ENCODE peak calls at places on chromosomes 7 and 10, in six cellular contexts. One of them, this sample, is unnamed. For H3K4me1, the result is how much of the 10 kb centered on the place peaks cover.

GRCh38 chr7:120985130-120985758 is 3.3 kb upstream of the CPED1 start:
- DNase-seq in breast epithelium: no peak
- DNase-seq in spleen: no peak
- DNase-seq in Panc1: no peak
- DNase-seq in prostate gland: no peak
- DNase-seq in GM23338: no peak
- DNase-seq in this sample: no peak

GRCh38 chr10:94403034-94403822 is 887 bp downstream of the TBC1D12 start:
- DNase-seq in breast epithelium: peak
- DNase-seq in spleen: peak
- DNase-seq in Panc1: no peak
- DNase-seq in prostate gland: peak
- DNase-seq in GM23338: peak
- DNase-seq in this sample: no peak

GRCh38 chr10:123274513-123275182 is 120.4 kb downstream of the BUB3 start:
- DNase-seq in breast epithelium: no peak
- DNase-seq in spleen: no peak
- DNase-seq in Panc1: no peak
- DNase-seq in prostate gland: no peak
- DNase-seq in GM23338: peak
- DNase-seq in this sample: no peak

GRCh38 chr7:17706734-17707133 is 233.6 kb downstream of the SNX13 start:
- DNase-seq in breast epithelium: no peak
- DNase-seq in spleen: no peak
- DNase-seq in Panc1: peak
- DNase-seq in prostate gland: peak
- DNase-seq in GM23338: peak
- DNase-seq in this sample: no peak

GRCh38 chr10:98249134-98249533 is 18.9 kb downstream of the LOXL4 start:
- DNase-seq in breast epithelium: no peak
- DNase-seq in spleen: no peak
- DNase-seq in Panc1: no peak
- DNase-seq in prostate gland: no peak
- DNase-seq in GM23338: no peak
- DNase-seq in this sample: no peak

GRCh38 chr10:83544049-83544448 is 595.3 kb upstream of the GHITM start:
- DNase-seq in breast epithelium: no peak
- DNase-seq in spleen: no peak
- DNase-seq in Panc1: no peak
- DNase-seq in prostate gland: no peak
- DNase-seq in GM23338: peak
- DNase-seq in this sample: no peak

GRCh38 chr7:136528329-136528728 is 340.1 kb upstream of the CHRM2 start:
- DNase-seq in breast epithelium: no peak
- DNase-seq in spleen: no peak
- DNase-seq in Panc1: no peak
- DNase-seq in prostate gland: no peak
- DNase-seq in GM23338: no peak
- DNase-seq in this sample: no peak

GRCh38 chr10:90912176-90912575 is 8.7 kb downstream of the ANKRD1 start:
- DNase-seq in breast epithelium: no peak
- DNase-seq in spleen: no peak
- DNase-seq in Panc1: no peak
- DNase-seq in prostate gland: peak
- DNase-seq in GM23338: no peak
- DNase-seq in this sample: no peak

GRCh38 chr10:111821876-111822275 is 361.7 kb downstream of the GPAM start:
- DNase-seq in breast epithelium: no peak
- DNase-seq in spleen: no peak
- DNase-seq in Panc1: no peak
- DNase-seq in prostate gland: no peak
- DNase-seq in GM23338: no peak
- DNase-seq in this sample: no peak

GRCh38 chr7:107944776-107945175 is 53.8 kb downstream of the DLD start:
- DNase-seq in breast epithelium: no peak
- DNase-seq in spleen: no peak
- DNase-seq in Panc1: no peak
- DNase-seq in prostate gland: no peak
- DNase-seq in GM23338: no peak
- DNase-seq in this sample: no peak

GRCh38 chr10:101646369-101646768 is 48.6 kb downstream of the FBXW4 start:
- DNase-seq in breast epithelium: no peak
- DNase-seq in spleen: no peak
- DNase-seq in Panc1: no peak
- DNase-seq in prostate gland: no peak
- DNase-seq in GM23338: no peak
- DNase-seq in this sample: no peak

GRCh38 chr10:113525713-113526112 is 27.1 kb upstream of the HABP2 start:
- DNase-seq in breast epithelium: no peak
- DNase-seq in spleen: no peak
- DNase-seq in Panc1: no peak
- DNase-seq in prostate gland: no peak
- DNase-seq in GM23338: no peak
- DNase-seq in this sample: no peak

GRCh38 chr10:37732685-37733084 is 124.7 kb downstream of the ZNF248 start:
- DNase-seq in breast epithelium: no peak
- DNase-seq in spleen: no peak
- DNase-seq in Panc1: no peak
- DNase-seq in prostate gland: no peak
- DNase-seq in GM23338: no peak
- DNase-seq in this sample: no peak

GRCh38 chr10:78177013-78177370 is 143.3 kb downstream of the RPS24 start:
- DNase-seq in breast epithelium: no peak
- DNase-seq in spleen: no peak
- DNase-seq in Panc1: no peak
- DNase-seq in prostate gland: no peak
- DNase-seq in GM23338: no peak
- DNase-seq in this sample: no peak

GRCh38 chr10:10661176-10661575 is 356.5 kb upstream of the CELF2 start:
- DNase-seq in breast epithelium: no peak
- DNase-seq in spleen: no peak
- DNase-seq in Panc1: no peak
- DNase-seq in prostate gland: no peak
- DNase-seq in GM23338: no peak
- DNase-seq in this sample: no peak

GRCh38 chr7:81267508-81267907 is 348.7 kb upstream of the SEMA3C start:
- DNase-seq in breast epithelium: no peak
- DNase-seq in spleen: no peak
- DNase-seq in Panc1: no peak
- DNase-seq in prostate gland: no peak
- DNase-seq in GM23338: no peak
- DNase-seq in this sample: no peak

GRCh38 chr10:92760609-92761008 is 70.9 kb downstream of the HHEX start:
- DNase-seq in breast epithelium: no peak
- DNase-seq in spleen: no peak
- DNase-seq in Panc1: no peak
- DNase-seq in prostate gland: no peak
- DNase-seq in GM23338: no peak
- DNase-seq in this sample: no peak

GRCh38 chr7:27510550-27510949 is 152.1 kb downstream of the HIBADH start:
- DNase-seq in breast epithelium: no peak
- DNase-seq in spleen: no peak
- DNase-seq in Panc1: no peak
- DNase-seq in prostate gland: no peak
- DNase-seq in GM23338: no peak
- DNase-seq in this sample: no peak

GRCh38 chr10:116694253-116694926 is 48.0 kb downstream of the HSPA12A start:
- DNase-seq in breast epithelium: no peak
- DNase-seq in spleen: no peak
- DNase-seq in Panc1: no peak
- DNase-seq in prostate gland: no peak
- DNase-seq in GM23338: peak
- DNase-seq in this sample: no peak

GRCh38 chr10:16965740-16966447 is 148.7 kb upstream of the RSU1 start:
- DNase-seq in breast epithelium: no peak
- DNase-seq in spleen: no peak
- DNase-seq in Panc1: peak
- DNase-seq in prostate gland: no peak
- DNase-seq in GM23338: peak
- DNase-seq in this sample: no peak

GRCh38 chr7:122949186-122949585 is 46.3 kb downstream of the TAS2R16 start:
- DNase-seq in breast epithelium: no peak
- DNase-seq in spleen: no peak
- DNase-seq in Panc1: no peak
- DNase-seq in prostate gland: no peak
- DNase-seq in GM23338: no peak
- DNase-seq in this sample: no peak

GRCh38 chr10:29688230-29688634 is 53.5 kb upstream of the SVIL start:
- DNase-seq in breast epithelium: no peak
- DNase-seq in spleen: no peak
- DNase-seq in Panc1: no peak
- DNase-seq in prostate gland: no peak
- DNase-seq in GM23338: peak
- DNase-seq in this sample: peak

DNA sequence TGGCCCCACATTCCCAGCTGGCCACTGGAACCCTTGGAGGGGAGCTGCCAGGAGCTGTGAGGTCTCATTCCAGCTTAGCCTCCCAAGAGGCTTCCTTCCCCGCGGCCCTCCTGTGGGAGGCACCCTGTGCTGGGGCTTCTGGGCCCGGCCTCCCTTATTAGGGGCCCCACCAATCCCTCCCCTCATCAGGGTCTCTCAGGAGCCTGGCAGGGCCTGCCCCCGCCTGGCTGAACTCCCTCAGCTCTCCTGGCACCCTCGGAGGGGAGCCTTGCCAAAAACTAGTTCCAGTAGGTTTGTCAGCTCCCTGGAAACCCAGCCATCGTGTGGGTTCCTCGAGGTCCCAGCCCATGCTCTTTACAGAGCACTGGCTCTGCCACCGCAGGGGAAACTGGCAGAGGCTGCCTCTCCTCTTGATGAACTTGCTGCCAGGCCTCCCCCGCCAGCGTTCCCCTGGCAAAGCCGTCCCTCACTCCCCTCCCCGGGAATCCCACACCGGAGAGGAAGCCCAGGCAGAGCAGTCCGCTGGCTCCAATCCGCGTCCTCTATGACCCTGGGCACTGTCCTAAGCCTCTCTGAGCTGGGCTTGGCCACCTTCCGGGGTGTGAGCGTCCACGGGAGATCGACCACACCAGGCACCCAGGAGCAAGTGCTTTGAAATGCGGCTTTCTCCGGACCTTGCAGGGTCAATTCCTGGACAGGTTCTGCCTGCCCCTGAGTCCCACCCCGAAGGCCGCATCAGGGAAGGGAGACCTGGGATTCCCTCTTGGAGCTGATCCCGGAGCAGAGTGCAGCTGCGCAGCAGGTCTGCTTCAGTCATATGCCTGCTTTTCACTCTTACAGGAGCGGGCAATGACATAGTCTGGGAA is 139.8 kb downstream of the ARHGAP22 start:
- DNase-seq in breast epithelium: peak
- DNase-seq in spleen: peak
- DNase-seq in Panc1: no peak
- DNase-seq in prostate gland: peak
- DNase-seq in GM23338: peak
- DNase-seq in this sample: peak
- TF ChIP-seq POLR2AphosphoS5 in breast epithelium: no peak
- TF ChIP-seq POLR2AphosphoS5 in spleen: no peak
- TF ChIP-seq POLR2AphosphoS5 in Panc1: no peak
- TF ChIP-seq POLR2AphosphoS5 in prostate gland: no peak
- TF ChIP-seq POLR2AphosphoS5 in GM23338: no peak
- TF ChIP-seq POLR2AphosphoS5 in this sample: no peak

DNA sequence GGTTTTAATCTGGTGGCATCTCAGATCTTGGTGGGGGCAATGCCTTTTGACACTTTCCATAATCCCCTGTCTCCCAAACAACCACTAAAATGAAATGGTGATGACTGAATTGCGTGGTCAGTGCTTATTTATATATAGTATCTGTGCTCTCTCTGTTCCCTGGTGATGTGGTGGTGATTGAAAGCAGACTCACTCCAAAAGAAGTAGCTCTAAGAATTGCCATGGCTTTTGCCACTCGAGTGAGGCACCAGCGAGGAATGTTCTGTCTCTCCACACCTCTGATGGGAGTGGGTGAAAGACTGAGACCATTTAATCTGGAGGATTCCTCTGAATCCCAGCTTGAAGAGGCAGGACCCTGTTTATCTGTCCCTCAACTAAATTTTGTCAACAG is 2.8 kb downstream of the DUSP5 start:
- DNase-seq in breast epithelium: no peak
- DNase-seq in spleen: no peak
- DNase-seq in Panc1: no peak
- DNase-seq in prostate gland: no peak
- DNase-seq in GM23338: no peak
- DNase-seq in this sample: no peak
- H3K4me1 ChIP-seq in breast epithelium: under half
- H3K4me1 ChIP-seq in spleen: half or more
- H3K4me1 ChIP-seq in Panc1: half or more
- H3K4me1 ChIP-seq in prostate gland: under half
- H3K4me1 ChIP-seq in GM23338: under half
- H3K4me1 ChIP-seq in this sample: half or more

GRCh38 chr7:44258423-44258760 is 57.6 kb downstream of the YKT6 start:
- DNase-seq in breast epithelium: no peak
- DNase-seq in spleen: no peak
- DNase-seq in Panc1: no peak
- DNase-seq in prostate gland: no peak
- DNase-seq in GM23338: no peak
- DNase-seq in this sample: no peak

GRCh38 chr7:44257213-44257612 is 56.4 kb downstream of the YKT6 start:
- DNase-seq in breast epithelium: no peak
- DNase-seq in spleen: no peak
- DNase-seq in Panc1: no peak
- DNase-seq in prostate gland: no peak
- DNase-seq in GM23338: no peak
- DNase-seq in this sample: no peak

GRCh38 chr7:44258865-44259546 is 58.2 kb downstream of the YKT6 start:
- DNase-seq in breast epithelium: no peak
- DNase-seq in spleen: no peak
- DNase-seq in Panc1: no peak
- DNase-seq in prostate gland: no peak
- DNase-seq in GM23338: no peak
- DNase-seq in this sample: no peak

GRCh38 chr7:44256459-44256858 is 55.7 kb downstream of the YKT6 start:
- DNase-seq in breast epithelium: no peak
- DNase-seq in spleen: no peak
- DNase-seq in Panc1: no peak
- DNase-seq in prostate gland: no peak
- DNase-seq in GM23338: no peak
- DNase-seq in this sample: no peak

GRCh38 chr7:44257618-44258422 is 57.0 kb downstream of the YKT6 start:
- DNase-seq in breast epithelium: no peak
- DNase-seq in spleen: peak
- DNase-seq in Panc1: peak
- DNase-seq in prostate gland: no peak
- DNase-seq in GM23338: no peak
- DNase-seq in this sample: no peak
- TF ChIP-seq POLR2AphosphoS5 in breast epithelium: no peak
- TF ChIP-seq POLR2AphosphoS5 in spleen: peak
- TF ChIP-seq POLR2AphosphoS5 in Panc1: no peak
- TF ChIP-seq POLR2AphosphoS5 in prostate gland: no peak
- TF ChIP-seq POLR2AphosphoS5 in GM23338: no peak
- TF ChIP-seq POLR2AphosphoS5 in this sample: no peak

DNA sequence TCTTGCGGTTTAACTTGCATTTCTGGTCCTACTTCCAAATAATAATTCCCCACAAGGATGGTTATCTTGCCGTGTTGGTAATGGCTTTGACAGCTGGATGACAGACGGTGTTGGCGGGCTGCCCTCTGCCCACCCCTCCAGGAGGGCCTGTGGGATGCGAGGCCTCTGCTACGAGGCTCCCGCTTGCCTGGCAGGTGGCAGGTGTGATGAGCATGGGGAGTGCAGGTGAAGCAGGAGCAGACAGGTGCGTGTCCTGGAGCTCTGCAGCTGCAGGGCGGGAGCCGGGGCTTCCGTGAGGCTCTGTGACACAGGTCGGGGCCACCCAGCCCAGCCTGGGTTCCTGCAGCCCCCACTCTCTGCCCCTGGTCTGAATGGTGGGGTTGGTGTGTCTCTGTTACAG is 11.8 kb downstream of the INPP5A start:
- DNase-seq in breast epithelium: no peak
- DNase-seq in spleen: peak
- DNase-seq in Panc1: no peak
- DNase-seq in prostate gland: no peak
- DNase-seq in GM23338: no peak
- DNase-seq in this sample: no peak
- H3K4me1 ChIP-seq in breast epithelium: under half
- H3K4me1 ChIP-seq in spleen: half or more
- H3K4me1 ChIP-seq in Panc1: under half
- H3K4me1 ChIP-seq in prostate gland: under half
- H3K4me1 ChIP-seq in GM23338: under half
- H3K4me1 ChIP-seq in this sample: half or more

This sample was measured in vagina.